ENCODE peak calls at places on chromosomes 6 and 20, in four cellular contexts. One of them, this sample, is unnamed. For H3K4me1 and H3K9me3, the result is how much of the 10 kb centered on the place peaks cover.

GRCh38 chr20:3706774-3707507 is 5.5 kb downstream of the SIGLEC1 start:
- DNase-seq in CD8-positive, alpha-beta T cell: no peak
- DNase-seq in stomach: no peak
- DNase-seq in pancreas: no peak
- DNase-seq in this sample: no peak

GRCh38 chr6:12048609-12049008 is 36.5 kb downstream of the HIVEP1 start:
- DNase-seq in pancreas: no peak
- DNase-seq in CD8-positive, alpha-beta T cell: no peak
- DNase-seq in stomach: no peak
- DNase-seq in this sample: no peak

GRCh38 chr20:48733296-48733790 is 94.5 kb downstream of the PREX1 start:
- DNase-seq in pancreas: no peak
- DNase-seq in CD8-positive, alpha-beta T cell: no peak
- DNase-seq in stomach: no peak
- DNase-seq in this sample: no peak

GRCh38 chr6:53829698-53830221 is 35.0 kb downstream of the LRRC1 start:
- DNase-seq in pancreas: no peak
- DNase-seq in stomach: no peak
- DNase-seq in CD8-positive, alpha-beta T cell: no peak
- DNase-seq in this sample: no peak

GRCh38 chr6:26053929-26054658 is 33.1 kb upstream of the HFE start:
- DNase-seq in pancreas: no peak
- DNase-seq in CD8-positive, alpha-beta T cell: no peak
- DNase-seq in stomach: no peak
- DNase-seq in this sample: no peak

GRCh38 chr6:156949376-156949775 is 172.2 kb downstream of the ARID1B start:
- DNase-seq in CD8-positive, alpha-beta T cell: no peak
- DNase-seq in stomach: no peak
- DNase-seq in pancreas: no peak
- DNase-seq in this sample: no peak

GRCh38 chr20:43895235-43895634 is 19.4 kb upstream of the TOX2 start:
- DNase-seq in pancreas: no peak
- DNase-seq in CD8-positive, alpha-beta T cell: no peak
- DNase-seq in stomach: no peak
- DNase-seq in this sample: no peak

GRCh38 chr20:17627101-17627950 is 54.7 kb downstream of the RRBP1 start:
- DNase-seq in stomach: no peak
- DNase-seq in pancreas: peak
- DNase-seq in CD8-positive, alpha-beta T cell: no peak
- DNase-seq in this sample: no peak

GRCh38 chr20:24488064-24488799 is 18.8 kb downstream of the SYNDIG1 start:
- DNase-seq in pancreas: no peak
- DNase-seq in CD8-positive, alpha-beta T cell: no peak
- DNase-seq in stomach: no peak
- DNase-seq in this sample: no peak

DNA sequence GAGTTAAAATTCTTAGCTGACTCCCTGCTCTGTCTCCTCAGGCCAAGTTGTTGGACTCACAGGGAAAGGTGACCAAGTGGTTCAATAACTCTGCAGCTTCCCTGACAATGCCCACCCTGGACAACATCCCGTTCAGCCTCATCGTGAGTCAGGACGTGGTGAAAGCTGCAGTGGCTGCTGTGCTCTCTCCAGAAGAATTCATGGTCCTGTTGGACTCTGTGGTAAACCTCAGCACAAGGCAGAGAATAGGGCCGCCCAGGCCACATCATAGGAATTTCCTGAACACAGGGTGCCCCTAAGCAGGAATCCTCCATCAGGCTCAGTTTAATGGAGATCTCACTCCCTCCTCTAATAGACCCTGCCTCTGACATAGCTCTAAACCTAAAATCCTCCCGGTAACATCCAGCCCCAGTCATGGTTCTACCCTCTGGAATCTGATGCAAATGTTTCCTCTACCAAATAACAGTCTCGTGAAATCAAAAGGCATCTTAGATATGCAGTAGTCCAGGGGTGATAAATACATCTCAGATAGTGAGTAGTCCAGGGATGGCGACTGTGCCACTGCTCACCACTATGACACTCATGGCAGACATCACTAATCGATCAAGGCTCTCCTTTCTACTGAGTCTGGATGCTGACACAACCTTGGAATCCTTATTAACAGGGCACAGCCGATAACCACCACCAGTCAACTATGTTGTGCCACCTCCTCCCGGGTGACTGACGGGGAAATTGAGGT is 18.3 kb downstream of the BPIFB1 start:
- DNase-seq in stomach: no peak
- DNase-seq in pancreas: no peak
- DNase-seq in CD8-positive, alpha-beta T cell: no peak
- DNase-seq in this sample: no peak
- H3K4me1 ChIP-seq in stomach: under half
- H3K4me1 ChIP-seq in pancreas: under half
- H3K4me1 ChIP-seq in CD8-positive, alpha-beta T cell: under half
- H3K4me1 ChIP-seq in this sample: under half

GRCh38 chr6:6890400-6890858 is 217.3 kb upstream of the RREB1 start:
- DNase-seq in stomach: peak
- DNase-seq in CD8-positive, alpha-beta T cell: no peak
- DNase-seq in pancreas: no peak
- DNase-seq in this sample: no peak

GRCh38 chr6:6891074-6891754 is 216.5 kb upstream of the RREB1 start:
- DNase-seq in CD8-positive, alpha-beta T cell: no peak
- DNase-seq in pancreas: peak
- DNase-seq in stomach: peak
- DNase-seq in this sample: no peak

GRCh38 chr6:6893701-6894100 is 214.1 kb upstream of the RREB1 start:
- DNase-seq in stomach: no peak
- DNase-seq in CD8-positive, alpha-beta T cell: no peak
- DNase-seq in pancreas: no peak
- DNase-seq in this sample: no peak

GRCh38 chr6:6891949-6892461 is 215.8 kb upstream of the RREB1 start:
- DNase-seq in pancreas: peak
- DNase-seq in CD8-positive, alpha-beta T cell: no peak
- DNase-seq in stomach: no peak
- DNase-seq in this sample: no peak

DNA sequence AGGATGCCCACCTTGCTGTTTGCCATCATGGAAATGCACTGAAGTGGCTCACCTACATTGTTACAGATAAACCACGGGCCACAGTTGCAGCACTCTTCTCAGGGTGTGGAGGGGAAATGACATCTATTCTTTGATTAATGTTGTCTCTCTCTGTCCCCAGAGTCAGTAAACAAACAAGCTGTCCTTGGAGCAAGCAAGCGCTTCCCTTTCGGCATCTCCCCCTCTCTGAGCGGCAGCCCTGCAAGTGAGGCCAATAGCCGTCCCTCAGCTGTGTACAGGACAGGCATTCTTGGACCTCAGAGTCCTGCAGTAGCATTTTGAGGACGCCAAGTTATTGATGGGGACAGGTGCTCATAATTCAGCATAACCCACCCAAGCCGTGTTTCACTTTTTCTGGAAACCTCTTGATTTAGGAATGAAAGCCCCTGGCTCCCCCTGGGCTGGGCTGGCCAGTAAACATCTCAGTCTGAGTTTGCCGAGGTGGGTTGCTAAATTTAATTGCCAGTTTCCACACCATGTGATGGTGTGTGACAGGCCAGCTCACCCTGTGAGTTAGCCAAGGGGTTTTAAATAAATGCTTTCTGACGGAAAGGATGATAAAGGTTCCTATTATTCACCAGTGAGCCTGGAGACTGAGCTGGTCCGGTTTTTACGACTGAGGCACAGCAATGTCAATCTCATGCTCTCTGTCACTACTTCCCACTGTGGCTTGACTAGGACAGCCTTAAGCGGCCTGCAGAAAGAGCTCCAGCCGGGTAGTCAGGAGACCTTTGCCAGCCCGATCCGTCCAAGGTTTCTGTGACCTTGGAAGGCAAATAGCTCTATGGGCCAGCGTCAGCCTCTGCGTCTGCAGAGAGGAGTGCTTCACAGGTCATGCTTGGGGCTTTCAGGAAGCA is 214.8 kb upstream of the RREB1 start:
- DNase-seq in stomach: no peak
- DNase-seq in pancreas: peak
- DNase-seq in CD8-positive, alpha-beta T cell: no peak
- DNase-seq in this sample: no peak
- H3K27ac ChIP-seq in stomach: no peak
- H3K27ac ChIP-seq in pancreas: no peak
- H3K27ac ChIP-seq in CD8-positive, alpha-beta T cell: no peak
- H3K27ac ChIP-seq in this sample: no peak

DNA sequence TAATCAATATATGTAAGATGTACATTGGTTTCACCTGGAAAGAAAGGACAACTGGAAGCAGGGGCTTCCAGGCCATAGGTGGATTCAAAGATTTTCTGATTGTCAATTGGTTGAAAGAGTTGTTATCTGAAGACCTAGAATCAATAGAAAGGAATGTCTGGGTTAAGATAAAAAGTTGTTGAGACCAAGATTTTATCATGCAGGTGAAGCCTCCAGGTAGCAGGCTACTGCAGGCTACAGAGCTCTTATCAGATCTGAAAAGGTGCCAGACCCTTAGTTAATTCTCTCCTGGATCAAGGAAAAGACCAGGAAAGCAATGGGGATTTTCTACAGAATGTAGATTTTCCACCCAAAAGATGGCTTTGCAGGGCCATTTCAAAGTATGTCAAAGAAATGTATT is 487.2 kb downstream of the BTBD3 start:
- DNase-seq in pancreas: no peak
- DNase-seq in stomach: no peak
- DNase-seq in CD8-positive, alpha-beta T cell: no peak
- DNase-seq in this sample: no peak
- H3K9me3 ChIP-seq in pancreas: under half
- H3K9me3 ChIP-seq in stomach: under half
- H3K9me3 ChIP-seq in CD8-positive, alpha-beta T cell: under half
- H3K9me3 ChIP-seq in this sample: under half

DNA sequence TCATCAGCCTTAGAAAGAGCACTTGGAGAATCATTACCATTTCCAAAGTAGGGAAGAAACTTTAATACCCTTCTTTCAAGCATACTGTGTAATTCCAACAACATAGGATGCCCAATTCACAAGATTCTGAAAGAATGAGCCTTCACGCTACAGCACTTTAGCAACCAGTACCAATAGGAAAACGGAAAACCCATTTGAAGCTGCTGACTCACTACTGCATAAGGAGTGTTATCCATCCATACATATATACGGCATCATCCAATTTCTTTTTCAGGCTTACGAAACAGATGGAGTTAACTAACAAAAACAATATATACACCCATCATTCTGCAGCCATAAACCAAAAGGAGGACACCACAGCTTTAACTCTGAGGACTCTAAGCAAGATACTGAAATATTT is 25.0 kb downstream of the FYN start:
- DNase-seq in pancreas: no peak
- DNase-seq in stomach: no peak
- DNase-seq in CD8-positive, alpha-beta T cell: no peak
- DNase-seq in this sample: no peak
- H3K4me1 ChIP-seq in pancreas: under half
- H3K4me1 ChIP-seq in stomach: under half
- H3K4me1 ChIP-seq in CD8-positive, alpha-beta T cell: half or more
- H3K4me1 ChIP-seq in this sample: half or more

GRCh38 chr20:49945306-49945700 is 9.1 kb downstream of the RNF114 start:
- DNase-seq in pancreas: no peak
- DNase-seq in CD8-positive, alpha-beta T cell: no peak
- DNase-seq in stomach: no peak
- DNase-seq in this sample: no peak

GRCh38 chr20:49942942-49943341 is 6.7 kb downstream of the RNF114 start:
- DNase-seq in CD8-positive, alpha-beta T cell: no peak
- DNase-seq in stomach: no peak
- DNase-seq in pancreas: no peak
- DNase-seq in this sample: no peak

GRCh38 chr20:49941456-49941855 is 5.3 kb downstream of the RNF114 start:
- DNase-seq in pancreas: peak
- DNase-seq in stomach: no peak
- DNase-seq in CD8-positive, alpha-beta T cell: no peak
- DNase-seq in this sample: no peak

GRCh38 chr20:49945701-49946477 is 9.7 kb downstream of the RNF114 start:
- DNase-seq in pancreas: peak
- DNase-seq in stomach: no peak
- DNase-seq in CD8-positive, alpha-beta T cell: no peak
- DNase-seq in this sample: no peak

GRCh38 chr20:49942303-49942702 is 6.1 kb downstream of the RNF114 start:
- DNase-seq in CD8-positive, alpha-beta T cell: no peak
- DNase-seq in stomach: no peak
- DNase-seq in pancreas: no peak
- DNase-seq in this sample: no peak
- H3K27ac ChIP-seq in CD8-positive, alpha-beta T cell: no peak
- H3K27ac ChIP-seq in stomach: no peak
- H3K27ac ChIP-seq in pancreas: no peak
- H3K27ac ChIP-seq in this sample: no peak

DNA sequence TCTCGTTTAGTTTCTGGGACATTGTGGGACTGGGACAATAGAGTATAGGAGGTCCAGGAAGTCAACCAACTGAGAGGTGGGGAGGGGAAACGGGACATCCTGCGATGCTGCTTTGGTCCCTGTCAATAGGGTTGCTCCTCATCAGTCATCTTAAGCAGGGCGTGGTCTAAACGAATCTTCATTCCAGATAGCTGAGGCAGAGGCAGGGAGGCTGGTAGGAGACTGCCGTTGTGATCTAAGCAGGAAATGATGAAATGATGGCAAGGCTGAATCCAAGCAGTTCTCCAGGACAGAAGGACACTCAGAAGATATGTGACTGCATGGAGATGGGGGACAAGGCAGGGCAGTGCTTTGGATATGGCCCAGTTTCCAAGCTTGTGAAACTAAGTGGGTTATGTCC is 953.4 kb downstream of the KIF16B start:
- DNase-seq in stomach: no peak
- DNase-seq in pancreas: no peak
- DNase-seq in CD8-positive, alpha-beta T cell: no peak
- DNase-seq in this sample: no peak
- H3K9me3 ChIP-seq in stomach: under half
- H3K9me3 ChIP-seq in pancreas: under half
- H3K9me3 ChIP-seq in CD8-positive, alpha-beta T cell: under half
- H3K9me3 ChIP-seq in this sample: under half

This sample was measured in CD4-positive, alpha-beta memory T cell.